ENCODE peak calls at places on chromosome 2, in four cellular contexts. P is astrocyte of the spinal cord, R is AG04449, J is uterus. M is an unnamed sample.

GRCh38 chr2:64453710-64454315 is at the start of gene LGALSL:
- DNase-seq in P (peak; percentile 29), R (no peak), J (no peak), M (no peak)

GRCh38 chr2:72871880-72872279 is 15.3 kb upstream of the SPR start:
- DNase-seq in P (no peak), R (no peak), J (no peak), M (no peak)

GRCh38 chr2:19569300-19569791 is 210.9 kb upstream of the OSR1 start:
- DNase-seq in P (no peak), R (no peak), J (no peak), M (no peak)

GRCh38 chr2:111701266-111701665 is 182.7 kb downstream of the ANAPC1 start:
- DNase-seq in P (no peak), R (no peak), J (no peak), M (no peak)

GRCh38 chr2:221779614-221780067 is 207.5 kb upstream of the EPHA4 start:
- DNase-seq in P (peak; percentile 90), R (no peak), J (peak; percentile 27), M (no peak)

GRCh38 chr2:159129807-159130206 is 156.7 kb downstream of the WDSUB1 start:
- DNase-seq in P (no peak), R (no peak), J (no peak), M (no peak)

GRCh38 chr2:169160926-169161481 is 91.6 kb downstream of the DHRS9 start:
- DNase-seq in P (no peak), R (no peak), J (no peak), M (no peak)

GRCh38 chr2:17643031-17643615 is 102.6 kb downstream of the VSNL1 start:
- DNase-seq in P (peak; percentile 96), R (peak; percentile 88), J (peak; percentile 55), M (peak; percentile 90)

GRCh38 chr2:191176801-191177438 is 26.1 kb upstream of the STAT4 start:
- DNase-seq in P (no peak), R (no peak), J (no peak), M (no peak)

GRCh38 chr2:218332920-218333645 is 23.6 kb upstream of the CATIP start:
- DNase-seq in P (no peak), R (no peak), J (no peak), M (no peak)

GRCh38 chr2:39401319-39401718 is 35.8 kb downstream of the MAP4K3 start:
- DNase-seq in P (no peak), R (no peak), J (no peak), M (no peak)

GRCh38 chr2:158502984-158503383 is 46.2 kb downstream of the PKP4 start:
- DNase-seq in P (peak; percentile 47), R (peak; percentile 93), J (no peak), M (peak; percentile 85)

GRCh38 chr2:149200109-149200520 is 130.3 kb upstream of the LYPD6 start:
- DNase-seq in P (no peak), R (no peak), J (no peak), M (peak; percentile 73)

GRCh38 chr2:36663851-36664715 is 32.4 kb upstream of the VIT start:
- DNase-seq in P (peak; percentile 77), R (no peak), J (no peak), M (peak; percentile 69)
- H3K4me3 ChIP-seq in P (no peak overlapping the region), R (no peak overlapping the region), J (no peak overlapping the region), M (no peak overlapping the region)

GRCh38 chr2:207258191-207258991 is 92.6 kb upstream of the KLF7 start:
- DNase-seq in P (peak; percentile 99), R (peak; percentile 100), J (peak; percentile 82), M (peak; percentile 99)
- TF ChIP-seq CTCF in P (no peak), R (peak; percentile 29), J (no peak), M (no peak)

GRCh38 chr2:174597347-174598047 is at the start of gene WIPF1:
- DNase-seq in P (peak; percentile 77), R (no peak), J (no peak), M (peak; percentile 39)
- H3K4me3 ChIP-seq in P (no peak within 1 kb of the TSS), R (no peak within 1 kb of the TSS), J (no peak within 1 kb of the TSS), M (no peak within 1 kb of the TSS)

DNA sequence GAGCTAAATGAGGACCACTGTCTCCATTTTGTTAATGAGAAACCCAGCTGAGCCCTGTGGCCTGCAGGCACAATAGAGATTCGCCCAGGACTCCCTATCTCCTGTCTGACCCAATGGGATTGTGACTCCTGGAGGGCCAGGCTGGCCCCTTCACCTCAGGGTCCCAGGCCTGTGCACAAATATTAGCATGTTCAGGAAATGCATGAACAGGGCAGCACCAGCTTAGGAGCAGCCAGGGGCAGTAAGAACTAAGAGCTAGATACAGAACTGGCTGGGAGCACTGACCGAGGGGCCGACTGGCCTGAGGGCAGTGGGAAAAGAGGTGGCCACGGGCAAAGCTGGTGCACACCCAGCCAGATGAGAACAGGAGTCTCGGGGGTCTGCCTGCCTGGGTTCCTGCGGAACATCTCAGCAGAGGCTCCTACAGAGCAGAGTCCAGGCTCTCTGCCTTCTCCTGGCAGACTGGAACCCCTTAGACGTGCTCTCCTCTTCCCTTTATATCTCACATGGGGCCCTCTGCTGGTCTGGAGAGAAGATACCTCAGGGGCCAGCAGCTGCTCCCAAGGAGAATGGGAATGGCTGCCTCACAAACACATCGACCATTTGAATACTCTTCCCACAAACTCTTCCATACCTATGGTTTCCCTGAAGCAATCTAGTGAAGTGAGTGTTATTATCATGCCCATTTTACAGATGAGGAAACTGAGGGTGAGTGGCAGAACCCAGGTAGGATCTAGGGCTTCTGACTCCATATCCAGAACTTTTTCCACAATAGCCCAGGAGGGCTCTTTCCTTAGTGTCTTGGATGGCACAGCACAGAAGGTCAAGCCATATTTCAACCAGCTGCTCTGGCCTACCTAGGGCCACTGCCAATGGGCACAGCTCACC is 77.6 kb upstream of the OTOF start:
- DNase-seq in P (no peak), R (no peak), J (no peak), M (no peak)
- TF ChIP-seq CTCF in P (no peak), R (no peak), J (no peak), M (peak; percentile 30)

GRCh38 chr2:215952860-215953637 is 60.3 kb downstream of the MREG start:
- DNase-seq in P (no peak), R (no peak), J (no peak), M (no peak)

GRCh38 chr2:215950009-215950408 is 63.3 kb downstream of the MREG start:
- DNase-seq in P (peak; percentile 70), R (no peak), J (no peak), M (peak; percentile 28)

GRCh38 chr2:215946581-215946980 is 66.8 kb downstream of the MREG start:
- DNase-seq in P (no peak), R (no peak), J (no peak), M (no peak)

GRCh38 chr2:215948051-215948450 is 65.3 kb downstream of the MREG start:
- DNase-seq in P (no peak), R (no peak), J (no peak), M (no peak)

GRCh38 chr2:215951558-215951957 is 61.8 kb downstream of the MREG start:
- DNase-seq in P (no peak), R (no peak), J (no peak), M (no peak)
- H3K4me3 ChIP-seq in P (no peak overlapping the region), R (no peak overlapping the region), J (no peak overlapping the region), M (no peak overlapping the region)

GRCh38 chr2:187869195-187869594 is 315.0 kb upstream of the TFPI start:
- DNase-seq in P (no peak), R (no peak), J (no peak), M (no peak)
- TF ChIP-seq CTCF in P (no peak), R (no peak), J (no peak), M (no peak)

DNA sequence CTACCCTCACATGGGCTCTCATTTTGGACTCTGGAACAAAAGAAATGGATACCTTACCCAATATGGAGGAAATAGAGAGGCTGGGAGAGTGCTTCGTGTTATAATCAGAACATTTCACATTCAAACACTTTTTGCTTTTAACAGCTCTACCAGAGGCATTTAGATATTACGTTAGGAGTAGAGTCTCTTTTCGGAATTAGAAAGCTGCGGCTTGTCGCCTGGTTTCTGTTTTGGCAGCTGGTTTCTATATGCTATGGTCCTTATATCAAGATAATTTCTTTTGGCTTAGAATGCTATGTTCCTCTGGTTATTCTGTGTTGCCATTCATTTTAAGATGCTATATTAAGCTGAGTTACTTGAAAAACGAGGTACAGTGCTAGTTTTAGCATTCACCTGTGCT is 392.8 kb upstream of the GALNT5 start:
- DNase-seq in P (no peak), R (no peak), J (no peak), M (no peak)
- H3K4me3 ChIP-seq in P (no peak overlapping the region), R (no peak overlapping the region), J (no peak overlapping the region), M (no peak overlapping the region)

GRCh38 chr2:220104871-220105351 is 477.5 kb downstream of the SLC4A3 start:
- DNase-seq in P (peak; percentile 82), R (peak; percentile 64), J (no peak), M (peak; percentile 77)
- TF ChIP-seq CTCF in P (peak; percentile 52), R (peak; percentile 69), J (no peak), M (peak; percentile 73)

DNA sequence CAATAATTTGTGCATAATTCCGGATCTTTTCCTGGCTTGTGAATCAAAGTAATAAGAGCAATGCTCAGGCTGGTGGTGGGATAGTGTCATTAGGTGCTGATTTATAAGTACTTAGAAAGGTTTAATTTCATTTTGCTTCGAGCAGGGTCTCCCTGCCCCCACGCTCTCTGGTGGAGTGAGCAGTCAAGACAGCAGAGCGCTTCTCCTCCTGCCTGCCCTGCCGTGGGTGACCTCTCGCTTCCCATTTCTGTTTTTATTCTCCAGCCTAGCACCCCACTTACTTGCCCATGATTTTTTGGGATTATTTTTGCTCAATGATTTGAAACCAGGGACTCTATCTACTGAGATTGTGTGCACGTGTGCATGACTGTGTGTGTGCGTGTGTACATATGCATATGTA is 7.0 kb downstream of the ASB18 start:
- DNase-seq in P (no peak), R (no peak), J (no peak), M (no peak)
- H3K4me3 ChIP-seq in P (no peak overlapping the region), R (no peak overlapping the region), J (no peak overlapping the region), M (no peak overlapping the region)

DNA sequence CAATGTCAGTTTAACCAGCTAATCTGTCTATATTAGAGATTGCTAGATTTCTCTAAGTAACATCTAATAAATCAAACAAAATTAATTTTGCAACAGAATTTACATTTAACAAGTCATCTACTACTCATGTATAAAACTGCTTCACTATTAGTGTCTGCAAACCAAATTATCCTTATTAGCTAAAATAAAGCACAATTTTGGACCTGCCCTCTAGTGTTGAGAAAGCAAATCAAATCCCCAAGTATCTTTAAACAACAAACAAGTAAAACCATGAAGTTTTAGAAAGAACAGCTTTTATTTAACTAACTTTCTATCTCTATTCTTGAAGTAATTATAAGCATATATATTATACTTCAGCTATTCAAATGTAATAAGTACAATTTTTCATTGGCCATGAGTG is 113.1 kb upstream of the SP3 start:
- DNase-seq in P (peak; percentile 11), R (no peak), J (no peak), M (no peak)
- TF ChIP-seq CTCF in P (peak; percentile 50), R (peak; percentile 21), J (peak; percentile 37), M (peak; percentile 52)